ENCODE peak calls at places on chromosomes 1 and 21, in four cellular contexts. One of them, this sample, is unnamed.

GRCh38 chr1:192170196-192170984 is 12.1 kb downstream of the RGS18 start:
- DNase-seq in SJSA1: no peak
- DNase-seq in adrenal gland: no peak
- DNase-seq in neural progenitor cell: no peak
- DNase-seq in this sample: no peak

GRCh38 chr21:32256226-32256625 is 22.6 kb downstream of the MIS18A start:
- DNase-seq in SJSA1: no peak
- DNase-seq in adrenal gland: no peak
- DNase-seq in neural progenitor cell: no peak
- DNase-seq in this sample: peak

GRCh38 chr1:198711837-198712236 is 73.0 kb downstream of the PTPRC start:
- DNase-seq in SJSA1: no peak
- DNase-seq in adrenal gland: no peak
- DNase-seq in neural progenitor cell: no peak
- DNase-seq in this sample: no peak

GRCh38 chr21:35825370-35825769 is 235.0 kb downstream of the SETD4 start:
- DNase-seq in SJSA1: no peak
- DNase-seq in adrenal gland: no peak
- DNase-seq in neural progenitor cell: peak
- DNase-seq in this sample: no peak

GRCh38 chr1:32263744-32264143 is 12.7 kb downstream of the LCK start:
- DNase-seq in SJSA1: no peak
- DNase-seq in adrenal gland: no peak
- DNase-seq in neural progenitor cell: no peak
- DNase-seq in this sample: no peak

GRCh38 chr1:162074548-162074947 is 5.1 kb downstream of the NOS1AP start:
- DNase-seq in SJSA1: no peak
- DNase-seq in adrenal gland: no peak
- DNase-seq in neural progenitor cell: no peak
- DNase-seq in this sample: no peak

GRCh38 chr1:198681831-198682756 is 43.3 kb downstream of the PTPRC start:
- DNase-seq in SJSA1: peak
- DNase-seq in adrenal gland: peak
- DNase-seq in neural progenitor cell: peak
- DNase-seq in this sample: peak

GRCh38 chr1:183926978-183927377 is 110.5 kb downstream of the COLGALT2 start:
- DNase-seq in SJSA1: no peak
- DNase-seq in adrenal gland: no peak
- DNase-seq in neural progenitor cell: no peak
- DNase-seq in this sample: no peak

GRCh38 chr1:244165701-244166100 is 114.6 kb downstream of the ZBTB18 start:
- DNase-seq in SJSA1: no peak
- DNase-seq in adrenal gland: no peak
- DNase-seq in neural progenitor cell: no peak
- DNase-seq in this sample: no peak

GRCh38 chr1:6866825-6867224 is 81.6 kb downstream of the CAMTA1 start:
- DNase-seq in SJSA1: no peak
- DNase-seq in adrenal gland: no peak
- DNase-seq in neural progenitor cell: peak
- DNase-seq in this sample: no peak

GRCh38 chr1:94061513-94062443 is 59.2 kb downstream of the ABCA4 start:
- DNase-seq in SJSA1: peak
- DNase-seq in adrenal gland: peak
- DNase-seq in neural progenitor cell: peak
- DNase-seq in this sample: peak
- H3K4me3 ChIP-seq in SJSA1: no peak
- H3K4me3 ChIP-seq in adrenal gland: no peak
- H3K4me3 ChIP-seq in neural progenitor cell: no peak
- H3K4me3 ChIP-seq in this sample: no peak

DNA sequence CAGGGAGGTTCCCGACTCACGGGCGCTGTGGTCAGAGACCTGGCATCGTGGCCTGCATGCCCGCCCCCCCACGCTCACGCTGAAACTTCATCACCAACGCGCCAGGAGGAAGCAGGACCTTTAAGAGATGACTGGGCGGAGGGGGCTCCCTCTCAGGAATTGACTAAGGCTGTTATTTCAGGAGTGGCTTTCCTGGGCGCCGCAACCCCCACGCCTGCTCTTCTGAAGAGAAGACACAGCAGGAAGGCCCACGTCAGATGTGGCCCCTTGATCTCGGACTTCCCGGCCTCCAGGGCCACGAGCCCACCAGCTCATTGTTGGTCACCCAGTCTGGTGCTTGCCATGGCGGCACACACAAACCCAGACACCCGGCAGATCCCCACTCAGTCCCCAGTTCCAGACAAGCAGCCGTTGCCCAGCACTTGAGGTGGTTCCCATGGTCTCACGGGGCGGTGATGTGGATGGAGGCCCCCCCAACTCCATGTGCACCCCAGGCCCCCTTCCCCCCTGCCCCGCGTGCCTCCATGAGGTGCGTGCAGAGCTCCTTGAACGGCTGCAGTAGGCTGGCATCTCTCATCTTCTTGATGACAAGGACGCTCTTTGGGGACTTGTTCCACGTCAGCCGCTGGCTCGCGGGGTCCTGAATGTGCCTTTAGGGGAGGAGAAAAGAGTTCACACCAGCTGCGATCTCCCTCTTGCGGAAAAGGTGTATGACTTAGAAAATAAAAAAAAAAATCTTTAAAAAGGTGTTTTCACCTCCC is 21.4 kb downstream of the NADK start:
- DNase-seq in SJSA1: no peak
- DNase-seq in adrenal gland: no peak
- DNase-seq in neural progenitor cell: no peak
- DNase-seq in this sample: no peak
- H3K4me3 ChIP-seq in SJSA1: no peak
- H3K4me3 ChIP-seq in adrenal gland: no peak
- H3K4me3 ChIP-seq in neural progenitor cell: no peak
- H3K4me3 ChIP-seq in this sample: no peak

GRCh38 chr1:204033321-204033720 is 39.6 kb upstream of the SOX13 start:
- DNase-seq in SJSA1: no peak
- DNase-seq in adrenal gland: no peak
- DNase-seq in neural progenitor cell: no peak
- DNase-seq in this sample: no peak
- H3K4me3 ChIP-seq in SJSA1: no peak
- H3K4me3 ChIP-seq in adrenal gland: no peak
- H3K4me3 ChIP-seq in neural progenitor cell: no peak
- H3K4me3 ChIP-seq in this sample: no peak

DNA sequence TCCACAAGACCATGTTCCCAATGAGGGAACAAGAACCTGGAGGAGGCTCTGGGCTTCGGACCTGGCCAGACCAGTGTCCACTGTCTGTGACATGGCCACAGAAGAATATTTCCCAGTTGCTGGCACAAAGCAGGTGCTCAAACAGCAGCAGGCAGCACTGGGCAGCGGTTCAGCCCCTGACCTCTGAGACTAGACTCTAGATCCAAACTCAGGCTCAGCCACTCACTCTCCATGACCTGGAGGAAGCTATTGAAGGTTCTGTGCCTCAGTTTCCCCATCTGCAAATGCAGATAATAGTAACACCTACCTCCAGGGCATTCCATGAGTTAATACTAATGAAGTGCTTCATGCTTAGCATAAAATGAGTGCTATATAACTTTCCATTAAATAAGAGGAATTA is 8.0 kb downstream of the TMPRSS2 start:
- DNase-seq in SJSA1: no peak
- DNase-seq in adrenal gland: no peak
- DNase-seq in neural progenitor cell: no peak
- DNase-seq in this sample: no peak
- H3K4me3 ChIP-seq in SJSA1: no peak
- H3K4me3 ChIP-seq in adrenal gland: no peak
- H3K4me3 ChIP-seq in neural progenitor cell: no peak
- H3K4me3 ChIP-seq in this sample: no peak

GRCh38 chr1:179326746-179327145 is 33.1 kb downstream of the SOAT1 start:
- DNase-seq in SJSA1: no peak
- DNase-seq in adrenal gland: no peak
- DNase-seq in neural progenitor cell: no peak
- DNase-seq in this sample: no peak
- H3K4me3 ChIP-seq in SJSA1: no peak
- H3K4me3 ChIP-seq in adrenal gland: no peak
- H3K4me3 ChIP-seq in neural progenitor cell: no peak
- H3K4me3 ChIP-seq in this sample: no peak

DNA sequence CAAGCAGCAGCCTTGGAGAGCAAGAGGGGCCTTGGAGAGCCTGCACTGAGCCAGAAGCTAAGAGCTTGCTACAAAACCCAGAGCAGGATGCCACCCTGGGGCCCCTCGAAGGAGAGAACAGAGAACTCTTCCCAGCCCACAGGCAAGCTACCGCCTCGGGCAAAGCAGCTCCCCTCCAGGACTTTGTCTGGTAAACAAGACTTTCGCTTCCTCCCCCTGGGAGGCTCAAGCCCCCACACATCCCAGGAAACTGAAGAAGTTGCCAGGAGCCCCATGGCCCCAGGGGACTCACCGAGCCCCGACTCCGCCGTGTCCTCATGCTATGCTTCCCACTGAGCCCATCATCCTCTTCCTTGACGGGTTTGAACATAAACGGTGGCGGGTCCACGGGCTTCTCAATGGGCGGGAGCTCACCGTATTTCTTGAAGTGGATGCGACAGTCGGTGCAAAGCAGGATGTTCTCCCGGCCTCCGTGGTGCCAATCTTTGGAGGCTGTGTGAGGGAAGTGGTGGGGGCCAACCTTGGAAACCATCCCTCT is 45.9 kb downstream of the SLC45A1 start:
- DNase-seq in SJSA1: no peak
- DNase-seq in adrenal gland: no peak
- DNase-seq in neural progenitor cell: no peak
- DNase-seq in this sample: peak
- H3K4me3 ChIP-seq in SJSA1: no peak
- H3K4me3 ChIP-seq in adrenal gland: no peak
- H3K4me3 ChIP-seq in neural progenitor cell: no peak
- H3K4me3 ChIP-seq in this sample: no peak

DNA sequence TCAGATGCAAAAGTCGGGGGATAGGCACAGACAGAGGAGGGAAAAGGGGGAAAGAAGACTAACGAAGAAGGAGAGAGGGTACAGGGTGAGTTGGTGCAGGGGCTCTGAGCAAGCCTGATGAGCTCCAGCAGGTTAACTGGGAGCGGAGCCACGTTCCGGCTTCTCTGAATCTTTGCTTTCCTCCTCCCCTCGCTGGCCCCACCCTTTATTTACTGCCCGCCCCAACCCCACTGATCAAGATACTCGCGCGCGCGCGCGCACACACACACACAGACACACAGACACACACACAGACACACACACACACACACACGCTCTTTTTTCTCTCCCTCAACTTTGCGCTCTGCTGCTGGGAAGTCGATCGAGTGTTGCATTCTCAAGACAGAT is at the start of gene GRIK1:
- DNase-seq in SJSA1: no peak
- DNase-seq in adrenal gland: no peak
- DNase-seq in neural progenitor cell: peak
- DNase-seq in this sample: no peak
- H3K4me3 ChIP-seq in SJSA1: no peak
- H3K4me3 ChIP-seq in adrenal gland: no peak
- H3K4me3 ChIP-seq in neural progenitor cell: peak
- H3K4me3 ChIP-seq in this sample: no peak

GRCh38 chr21:21010228-21010627 is 12.0 kb downstream of the NCAM2 start:
- DNase-seq in SJSA1: no peak
- DNase-seq in adrenal gland: no peak
- DNase-seq in neural progenitor cell: no peak
- DNase-seq in this sample: no peak
- H3K4me3 ChIP-seq in SJSA1: no peak
- H3K4me3 ChIP-seq in adrenal gland: no peak
- H3K4me3 ChIP-seq in neural progenitor cell: no peak
- H3K4me3 ChIP-seq in this sample: no peak

This sample was measured in thyroid gland.